ENCODE peak calls at places on chromosomes 6 and 20, in nine cellular contexts. J, V, U, N, Z, W, D, M and E are unnamed samples.

GRCh38 chr6:130853555-130854183 is 26.5 kb downstream of the SMLR1 start:
- DNase-seq in V (peak; percentile 45), W (no peak), N (no peak), U (no peak), D (no peak), M (no peak), Z (no peak), J (peak; percentile 66), E (no peak)

GRCh38 chr6:154370545-154370944 is 13.9 kb upstream of the IPCEF1 start:
- DNase-seq in N (peak; percentile 5), J (peak; percentile 52), Z (peak; percentile 18), W (peak; percentile 10), M (no peak), D (peak; percentile 52), U (no peak), V (peak; percentile 47), E (peak; percentile 38)

GRCh38 chr6:168282985-168283685 is 36.4 kb downstream of the DACT2 start:
- DNase-seq in U (no peak), J (no peak), W (no peak), N (no peak), D (no peak), V (no peak), M (no peak), Z (no peak), E (no peak)

GRCh38 chr20:63129376-63129965 is 86.5 kb downstream of the YTHDF1 start:
- DNase-seq in D (no peak), J (no peak), V (no peak), W (no peak), U (no peak), M (no peak), Z (no peak), N (no peak), E (no peak)

GRCh38 chr6:130708338-130708737 is 118.9 kb upstream of the SMLR1 start:
- DNase-seq in J (no peak), D (no peak), V (no peak), N (no peak), Z (no peak), M (no peak), U (no peak), W (no peak), E (no peak)

GRCh38 chr6:32643904-32644303 is 6.7 kb downstream of the HLA-DQA1 start:
- DNase-seq in J (no peak), V (no peak), M (no peak), U (no peak), W (no peak), N (no peak), D (no peak), Z (no peak), E (no peak)

GRCh38 chr6:91097316-91097878 is 510.5 kb upstream of the MAP3K7 start:
- DNase-seq in W (no peak), V (peak; percentile 64), U (no peak), D (no peak), Z (no peak), J (no peak), M (no peak), N (no peak), E (no peak)

GRCh38 chr20:25033250-25033940 is 24.5 kb downstream of the ACSS1 start:
- DNase-seq in U (no peak), D (peak; percentile 36), Z (no peak), N (no peak), V (no peak), M (no peak), J (no peak), W (no peak), E (no peak)

GRCh38 chr20:61959301-61959700 is 106.4 kb downstream of the TAF4 start:
- DNase-seq in M (peak; percentile 83), N (peak; percentile 8), U (no peak), V (no peak), W (no peak), Z (peak; percentile 28), J (peak; percentile 11), D (no peak), E (peak; percentile 21)

GRCh38 chr6:166268431-166268830 is 39.8 kb downstream of the PRR18 start:
- DNase-seq in W (no peak), U (no peak), V (no peak), D (no peak), Z (no peak), J (no peak), M (no peak), N (no peak), E (no peak)

GRCh38 chr6:39330057-39330456 is 7.6 kb upstream of the KCNK16 start:
- DNase-seq in M (no peak), D (no peak), V (no peak), N (peak; percentile 22), Z (no peak), J (no peak), U (no peak), W (peak; percentile 62), E (no peak)

DNA sequence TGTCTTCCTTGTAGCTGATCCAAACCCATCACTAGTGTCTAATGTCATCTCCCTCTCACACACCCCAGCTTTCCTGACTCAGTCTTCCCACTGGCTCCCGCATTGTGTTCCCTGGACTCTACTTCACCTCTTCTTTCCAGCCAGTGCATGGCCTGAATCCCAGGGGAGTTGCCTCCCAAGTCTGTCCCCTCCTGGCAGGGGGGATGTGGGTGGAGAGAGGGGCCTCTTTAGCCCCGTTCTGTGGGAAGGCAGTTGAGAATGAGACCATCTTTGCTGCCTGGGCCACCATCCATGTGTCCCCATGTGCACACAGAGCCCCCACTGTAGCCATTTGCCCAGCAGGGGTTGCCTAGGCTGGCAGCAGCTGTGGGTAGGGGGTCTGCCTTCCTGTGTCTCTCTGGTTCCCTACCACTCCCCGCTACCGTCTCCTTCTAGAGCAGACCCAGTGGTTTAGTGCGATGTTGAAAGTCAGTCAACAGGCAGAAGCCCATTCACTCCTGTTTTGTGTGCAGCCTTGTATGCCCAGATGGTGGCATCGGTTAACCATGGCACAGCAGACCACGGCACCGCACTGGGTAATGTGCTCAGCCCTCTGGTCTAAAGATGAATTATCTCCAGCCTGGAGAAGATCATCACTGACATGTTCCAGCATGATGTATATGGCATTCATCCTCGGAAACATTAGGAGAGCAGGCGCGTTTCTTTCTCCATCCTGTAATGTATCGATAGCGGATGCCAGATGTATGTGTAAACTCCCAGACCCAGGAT is 178.8 kb upstream of the SNX9 start:
- DNase-seq in J (no peak), M (no peak), D (peak; percentile 75), Z (no peak), U (no peak), V (no peak), N (no peak), W (no peak), E (peak; percentile 37)
- TF ChIP-seq CTCF in J (peak; percentile 19), M (peak; percentile 37), D (peak; percentile 34), Z (peak; percentile 49), U (no peak), V (peak; percentile 29), N (peak; percentile 53), W (peak; percentile 1), E (peak; percentile 21)

GRCh38 chr20:2206957-2207769 is 88.6 kb upstream of the TGM3 start:
- DNase-seq in W (peak; percentile 75), N (no peak), M (peak; percentile 85), V (peak; percentile 55), Z (peak; percentile 29), D (peak; percentile 93), U (peak; percentile 92), J (peak; percentile 41), E (peak; percentile 64)

GRCh38 chr20:2212457-2213005 is 83.3 kb upstream of the TGM3 start:
- DNase-seq in Z (no peak), M (no peak), U (no peak), W (no peak), D (no peak), V (no peak), J (no peak), N (no peak), E (no peak)

GRCh38 chr20:2207770-2208097 is 88.1 kb upstream of the TGM3 start:
- DNase-seq in M (no peak), N (no peak), W (no peak), J (no peak), U (no peak), D (no peak), V (no peak), Z (no peak), E (no peak)

GRCh38 chr20:2208897-2209296 is 86.9 kb upstream of the TGM3 start:
- DNase-seq in N (no peak), J (no peak), U (no peak), V (no peak), W (no peak), D (no peak), M (no peak), Z (no peak), E (no peak)

GRCh38 chr20:2210646-2211556 is 84.9 kb upstream of the TGM3 start:
- DNase-seq in U (no peak), N (no peak), D (no peak), J (peak; percentile 95), M (no peak), Z (no peak), W (no peak), V (peak; percentile 36), E (peak; percentile 72)
- TF ChIP-seq CTCF in U (no peak), N (no peak), D (no peak), J (peak; percentile 26), M (no peak), Z (no peak), W (no peak), V (no peak), E (peak; percentile 4)

GRCh38 chr6:49423817-49424216 is 39.2 kb downstream of the MMUT start:
- DNase-seq in V (peak; percentile 5), N (no peak), Z (no peak), M (no peak), W (no peak), J (peak; percentile 33), D (peak; percentile 16), U (no peak), E (peak; percentile 23)
- TF ChIP-seq CTCF in V (peak; percentile 4), N (peak; percentile 36), Z (peak; percentile 31), M (peak; percentile 52), W (no peak), J (peak; percentile 11), D (peak; percentile 48), U (no peak), E (peak; percentile 43)

GRCh38 chr6:56835612-56836011 is 119.3 kb upstream of the BEND6 start:
- DNase-seq in W (no peak), V (no peak), Z (no peak), J (no peak), D (no peak), U (no peak), M (no peak), N (no peak), E (no peak)

GRCh38 chr6:56839533-56840183 is 115.2 kb upstream of the BEND6 start:
- DNase-seq in J (no peak), N (no peak), M (no peak), U (no peak), Z (no peak), W (no peak), D (no peak), V (no peak), E (no peak)

GRCh38 chr6:56838016-56838555 is 116.8 kb upstream of the BEND6 start:
- DNase-seq in N (no peak), V (no peak), D (no peak), M (no peak), W (no peak), J (no peak), U (no peak), Z (no peak), E (no peak)

GRCh38 chr6:56838965-56839364 is 115.9 kb upstream of the BEND6 start:
- DNase-seq in J (no peak), N (no peak), V (no peak), W (no peak), M (no peak), D (no peak), U (no peak), Z (no peak), E (no peak)

GRCh38 chr6:56837322-56837894 is 117.5 kb upstream of the BEND6 start:
- DNase-seq in U (no peak), D (no peak), Z (no peak), N (no peak), W (no peak), J (no peak), V (no peak), M (no peak), E (no peak)
- TF ChIP-seq CTCF in U (no peak), D (no peak), Z (no peak), N (no peak), W (no peak), J (no peak), V (no peak), M (no peak), E (no peak)